ENCODE peak calls at places on chromosomes 6 and 20, in eight cellular contexts. Z, S, D, M, T, C, G and X are unnamed samples.

GRCh38 chr6:34510299-34510698 is 44.4 kb downstream of the PACSIN1 start:
- DNase-seq in M (no peak), D (no peak), G (no peak), Z (no peak), C (no peak), T (no peak), S (no peak), X (no peak)

GRCh38 chr6:27279513-27280063 is 32.1 kb downstream of the PRSS16 start:
- DNase-seq in Z (no peak), S (no peak), M (peak), T (no peak), G (no peak), C (no peak), D (no peak), X (no peak)

GRCh38 chr20:3797592-3798404 is 1.7 kb downstream of the CDC25B start:
- DNase-seq in T (no peak), Z (no peak), G (no peak), C (peak), D (no peak), S (peak), M (peak), X (no peak)

GRCh38 chr20:61925555-61926252 is 140.0 kb downstream of the TAF4 start:
- DNase-seq in T (no peak), M (no peak), C (peak), S (peak), G (no peak), Z (no peak), D (no peak), X (no peak)

GRCh38 chr6:5103250-5103649 is 18.1 kb downstream of the PPP1R3G start:
- DNase-seq in C (no peak), T (no peak), D (no peak), G (no peak), Z (no peak), S (peak), M (no peak), X (no peak)

GRCh38 chr6:112343375-112343774 is 3.8 kb upstream of the RFPL4B start:
- DNase-seq in Z (no peak), C (no peak), D (no peak), S (no peak), T (no peak), M (peak), G (no peak), X (no peak)

GRCh38 chr20:1894471-1894950 is 696 bp upstream of the SIRPA start:
- DNase-seq in G (no peak), Z (no peak), C (peak), M (peak), T (no peak), S (peak), D (no peak), X (peak)

GRCh38 chr20:48051810-48052491 is 266.7 kb upstream of the SULF2 start:
- DNase-seq in T (no peak), M (peak), D (no peak), Z (no peak), G (no peak), S (peak), C (peak), X (no peak)

GRCh38 chr20:15639839-15640238 is 933.4 kb downstream of the KIF16B start:
- DNase-seq in M (no peak), C (no peak), G (no peak), D (no peak), Z (no peak), T (no peak), S (no peak), X (no peak)

GRCh38 chr6:159893064-159893463 is 2.3 kb downstream of the MAS1 start:
- DNase-seq in T (no peak), D (no peak), C (no peak), Z (no peak), S (no peak), M (no peak), G (no peak), X (no peak)

GRCh38 chr20:25238319-25239037 is 9.4 kb upstream of the PYGB start:
- DNase-seq in Z (peak), D (no peak), C (peak), T (no peak), S (peak), M (no peak), G (no peak), X (peak)

GRCh38 chr6:127420558-127420957 is 38.6 kb downstream of the KIAA0408 start:
- DNase-seq in Z (peak), S (peak), D (peak), T (peak), G (peak), C (peak), M (peak), X (peak)

GRCh38 chr20:39874049-39874893 is 814.8 kb downstream of the MAFB start:
- DNase-seq in M (peak), D (no peak), S (peak), Z (peak), G (no peak), T (peak), C (peak), X (no peak)

GRCh38 chr20:63980317-63980805 is 571 bp upstream of the PRPF6 start:
- DNase-seq in S (no peak), M (no peak), G (no peak), C (no peak), Z (peak), T (no peak), D (no peak), X (no peak)